ENCODE peak calls at places on chromosomes 5 and 9, in five cellular contexts. One of them, this sample, is unnamed. For H3K4me1, the result is how much of the 10 kb centered on the place peaks cover.

GRCh38 chr9:84736076-84736475 is 66.5 kb downstream of the NTRK2 start:
- DNase-seq in neuronal stem cell: peak
- DNase-seq in neural progenitor cell: no peak
- DNase-seq in effector memory CD4-positive, alpha-beta T cell: no peak
- DNase-seq in tibial artery: no peak
- DNase-seq in this sample: no peak

GRCh38 chr5:96337048-96337781 is 95.8 kb downstream of the PCSK1 start:
- DNase-seq in neural progenitor cell: no peak
- DNase-seq in neuronal stem cell: no peak
- DNase-seq in effector memory CD4-positive, alpha-beta T cell: no peak
- DNase-seq in tibial artery: no peak
- DNase-seq in this sample: peak

GRCh38 chr5:115702025-115702424 is 76.2 kb upstream of the TMED7 start:
- DNase-seq in effector memory CD4-positive, alpha-beta T cell: no peak
- DNase-seq in tibial artery: no peak
- DNase-seq in neural progenitor cell: no peak
- DNase-seq in neuronal stem cell: no peak
- DNase-seq in this sample: no peak

GRCh38 chr5:40578501-40579451 is 100.9 kb upstream of the PTGER4 start:
- DNase-seq in neuronal stem cell: no peak
- DNase-seq in neural progenitor cell: no peak
- DNase-seq in effector memory CD4-positive, alpha-beta T cell: no peak
- DNase-seq in tibial artery: no peak
- DNase-seq in this sample: no peak

GRCh38 chr9:33133186-33133585 is 34.0 kb downstream of the B4GALT1 start:
- DNase-seq in effector memory CD4-positive, alpha-beta T cell: no peak
- DNase-seq in neural progenitor cell: no peak
- DNase-seq in tibial artery: peak
- DNase-seq in neuronal stem cell: no peak
- DNase-seq in this sample: no peak

GRCh38 chr9:136605966-136606365 is 56.8 kb upstream of the EGFL7 start:
- DNase-seq in neural progenitor cell: no peak
- DNase-seq in tibial artery: peak
- DNase-seq in effector memory CD4-positive, alpha-beta T cell: no peak
- DNase-seq in neuronal stem cell: no peak
- DNase-seq in this sample: no peak

GRCh38 chr5:145246961-145247744 is 588.0 kb downstream of the PRELID2 start:
- DNase-seq in tibial artery: no peak
- DNase-seq in neuronal stem cell: no peak
- DNase-seq in neural progenitor cell: no peak
- DNase-seq in effector memory CD4-positive, alpha-beta T cell: no peak
- DNase-seq in this sample: no peak

GRCh38 chr5:71482132-71482531 is 26.7 kb downstream of the BDP1 start:
- DNase-seq in neuronal stem cell: no peak
- DNase-seq in effector memory CD4-positive, alpha-beta T cell: no peak
- DNase-seq in tibial artery: no peak
- DNase-seq in neural progenitor cell: no peak
- DNase-seq in this sample: no peak

GRCh38 chr5:77563475-77563874 is 71.4 kb upstream of the WDR41 start:
- DNase-seq in effector memory CD4-positive, alpha-beta T cell: no peak
- DNase-seq in neural progenitor cell: no peak
- DNase-seq in neuronal stem cell: no peak
- DNase-seq in tibial artery: no peak
- DNase-seq in this sample: no peak

GRCh38 chr5:113031557-113031956 is 55.0 kb downstream of the DCP2 start:
- DNase-seq in tibial artery: no peak
- DNase-seq in effector memory CD4-positive, alpha-beta T cell: no peak
- DNase-seq in neural progenitor cell: no peak
- DNase-seq in neuronal stem cell: no peak
- DNase-seq in this sample: no peak

GRCh38 chr9:130160862-130161470 is 11.2 kb upstream of the NCS1 start:
- DNase-seq in neuronal stem cell: no peak
- DNase-seq in effector memory CD4-positive, alpha-beta T cell: no peak
- DNase-seq in neural progenitor cell: no peak
- DNase-seq in tibial artery: no peak
- DNase-seq in this sample: no peak

GRCh38 chr5:102670224-102670836 is 84.8 kb upstream of the PAM start:
- DNase-seq in neuronal stem cell: no peak
- DNase-seq in effector memory CD4-positive, alpha-beta T cell: no peak
- DNase-seq in tibial artery: no peak
- DNase-seq in neural progenitor cell: peak
- DNase-seq in this sample: no peak

GRCh38 chr5:150490754-150491153 is 17.2 kb upstream of the NDST1 start:
- DNase-seq in neuronal stem cell: no peak
- DNase-seq in effector memory CD4-positive, alpha-beta T cell: no peak
- DNase-seq in neural progenitor cell: no peak
- DNase-seq in tibial artery: no peak
- DNase-seq in this sample: no peak

GRCh38 chr9:35464056-35465025 is 25.6 kb upstream of the RUSC2 start:
- DNase-seq in effector memory CD4-positive, alpha-beta T cell: no peak
- DNase-seq in neuronal stem cell: no peak
- DNase-seq in neural progenitor cell: no peak
- DNase-seq in tibial artery: no peak
- DNase-seq in this sample: no peak

GRCh38 chr5:68928617-68929302 is 165.1 kb upstream of the SLC30A5 start:
- DNase-seq in tibial artery: no peak
- DNase-seq in neuronal stem cell: no peak
- DNase-seq in neural progenitor cell: no peak
- DNase-seq in effector memory CD4-positive, alpha-beta T cell: no peak
- DNase-seq in this sample: no peak

GRCh38 chr9:129414377-129415021 is 206.4 kb downstream of the C9orf50 start:
- DNase-seq in tibial artery: no peak
- DNase-seq in neuronal stem cell: peak
- DNase-seq in effector memory CD4-positive, alpha-beta T cell: peak
- DNase-seq in neural progenitor cell: peak
- DNase-seq in this sample: no peak

GRCh38 chr9:80926611-80927010 is 762.7 kb downstream of the TLE1 start:
- DNase-seq in neuronal stem cell: no peak
- DNase-seq in effector memory CD4-positive, alpha-beta T cell: no peak
- DNase-seq in tibial artery: no peak
- DNase-seq in neural progenitor cell: no peak
- DNase-seq in this sample: no peak

GRCh38 chr5:4862500-4862899 is 277.6 kb upstream of the ADAMTS16 start:
- DNase-seq in neuronal stem cell: peak
- DNase-seq in tibial artery: no peak
- DNase-seq in effector memory CD4-positive, alpha-beta T cell: no peak
- DNase-seq in neural progenitor cell: peak
- DNase-seq in this sample: no peak

GRCh38 chr9:109639666-109640231 is 140.2 kb upstream of the PALM2AKAP2 start:
- DNase-seq in tibial artery: no peak
- DNase-seq in effector memory CD4-positive, alpha-beta T cell: no peak
- DNase-seq in neuronal stem cell: no peak
- DNase-seq in neural progenitor cell: peak
- DNase-seq in this sample: no peak

GRCh38 chr9:93114169-93114983 is 18.4 kb downstream of the CARD19 start:
- DNase-seq in tibial artery: peak
- DNase-seq in neural progenitor cell: no peak
- DNase-seq in neuronal stem cell: no peak
- DNase-seq in effector memory CD4-positive, alpha-beta T cell: no peak
- DNase-seq in this sample: peak

GRCh38 chr5:74342948-74343682 is 297.4 kb downstream of the ENC1 start:
- DNase-seq in tibial artery: no peak
- DNase-seq in effector memory CD4-positive, alpha-beta T cell: no peak
- DNase-seq in neuronal stem cell: no peak
- DNase-seq in neural progenitor cell: no peak
- DNase-seq in this sample: no peak

GRCh38 chr5:171957591-171958251 is 48.7 kb downstream of the FBXW11 start:
- DNase-seq in tibial artery: no peak
- DNase-seq in effector memory CD4-positive, alpha-beta T cell: no peak
- DNase-seq in neural progenitor cell: no peak
- DNase-seq in neuronal stem cell: no peak
- DNase-seq in this sample: peak

GRCh38 chr5:155136451-155136850 is 122.9 kb downstream of the KIF4B start:
- DNase-seq in tibial artery: no peak
- DNase-seq in neuronal stem cell: no peak
- DNase-seq in neural progenitor cell: no peak
- DNase-seq in effector memory CD4-positive, alpha-beta T cell: no peak
- DNase-seq in this sample: no peak

GRCh38 chr9:98248737-98249474 is 6.5 kb downstream of the TBC1D2 start:
- DNase-seq in neuronal stem cell: no peak
- DNase-seq in neural progenitor cell: no peak
- DNase-seq in effector memory CD4-positive, alpha-beta T cell: no peak
- DNase-seq in tibial artery: peak
- DNase-seq in this sample: no peak

GRCh38 chr5:149002053-149002452 is 60.8 kb downstream of the SH3TC2 start:
- DNase-seq in effector memory CD4-positive, alpha-beta T cell: no peak
- DNase-seq in neuronal stem cell: peak
- DNase-seq in tibial artery: no peak
- DNase-seq in neural progenitor cell: peak
- DNase-seq in this sample: no peak

GRCh38 chr9:130535818-130536521 is 43.4 kb upstream of the FUBP3 start:
- DNase-seq in tibial artery: no peak
- DNase-seq in neuronal stem cell: no peak
- DNase-seq in effector memory CD4-positive, alpha-beta T cell: no peak
- DNase-seq in neural progenitor cell: peak
- DNase-seq in this sample: no peak

GRCh38 chr9:68913054-68913453 is 100.9 kb downstream of the PRKACG start:
- DNase-seq in neuronal stem cell: no peak
- DNase-seq in effector memory CD4-positive, alpha-beta T cell: no peak
- DNase-seq in tibial artery: no peak
- DNase-seq in neural progenitor cell: no peak
- DNase-seq in this sample: no peak

GRCh38 chr9:109640232-109641078 is 139.5 kb upstream of the PALM2AKAP2 start:
- DNase-seq in neuronal stem cell: peak
- DNase-seq in effector memory CD4-positive, alpha-beta T cell: no peak
- DNase-seq in tibial artery: peak
- DNase-seq in neural progenitor cell: peak
- DNase-seq in this sample: no peak

GRCh38 chr5:127934791-127935256 is 148.7 kb upstream of the SLC12A2 start:
- DNase-seq in neural progenitor cell: peak
- DNase-seq in effector memory CD4-positive, alpha-beta T cell: no peak
- DNase-seq in tibial artery: no peak
- DNase-seq in neuronal stem cell: peak
- DNase-seq in this sample: no peak

GRCh38 chr5:92332039-92332438 is 948.9 kb upstream of the ARRDC3 start:
- DNase-seq in effector memory CD4-positive, alpha-beta T cell: no peak
- DNase-seq in neural progenitor cell: no peak
- DNase-seq in tibial artery: no peak
- DNase-seq in neuronal stem cell: no peak
- DNase-seq in this sample: no peak

GRCh38 chr9:128702445-128702948 is at the start of gene PKN3:
- DNase-seq in tibial artery: peak
- DNase-seq in neural progenitor cell: peak
- DNase-seq in effector memory CD4-positive, alpha-beta T cell: peak
- DNase-seq in neuronal stem cell: peak
- DNase-seq in this sample: peak

GRCh38 chr9:34256104-34256503 is 73.0 kb downstream of the KIF24 start:
- DNase-seq in neuronal stem cell: no peak
- DNase-seq in effector memory CD4-positive, alpha-beta T cell: no peak
- DNase-seq in neural progenitor cell: peak
- DNase-seq in tibial artery: no peak
- DNase-seq in this sample: no peak

GRCh38 chr5:66861402-66861801 is 265.2 kb downstream of the MAST4 start:
- DNase-seq in neuronal stem cell: no peak
- DNase-seq in neural progenitor cell: no peak
- DNase-seq in effector memory CD4-positive, alpha-beta T cell: no peak
- DNase-seq in tibial artery: no peak
- DNase-seq in this sample: no peak

GRCh38 chr5:116154931-116155330 is 70.1 kb downstream of the COMMD10 start:
- DNase-seq in tibial artery: no peak
- DNase-seq in effector memory CD4-positive, alpha-beta T cell: no peak
- DNase-seq in neural progenitor cell: no peak
- DNase-seq in neuronal stem cell: no peak
- DNase-seq in this sample: no peak

DNA sequence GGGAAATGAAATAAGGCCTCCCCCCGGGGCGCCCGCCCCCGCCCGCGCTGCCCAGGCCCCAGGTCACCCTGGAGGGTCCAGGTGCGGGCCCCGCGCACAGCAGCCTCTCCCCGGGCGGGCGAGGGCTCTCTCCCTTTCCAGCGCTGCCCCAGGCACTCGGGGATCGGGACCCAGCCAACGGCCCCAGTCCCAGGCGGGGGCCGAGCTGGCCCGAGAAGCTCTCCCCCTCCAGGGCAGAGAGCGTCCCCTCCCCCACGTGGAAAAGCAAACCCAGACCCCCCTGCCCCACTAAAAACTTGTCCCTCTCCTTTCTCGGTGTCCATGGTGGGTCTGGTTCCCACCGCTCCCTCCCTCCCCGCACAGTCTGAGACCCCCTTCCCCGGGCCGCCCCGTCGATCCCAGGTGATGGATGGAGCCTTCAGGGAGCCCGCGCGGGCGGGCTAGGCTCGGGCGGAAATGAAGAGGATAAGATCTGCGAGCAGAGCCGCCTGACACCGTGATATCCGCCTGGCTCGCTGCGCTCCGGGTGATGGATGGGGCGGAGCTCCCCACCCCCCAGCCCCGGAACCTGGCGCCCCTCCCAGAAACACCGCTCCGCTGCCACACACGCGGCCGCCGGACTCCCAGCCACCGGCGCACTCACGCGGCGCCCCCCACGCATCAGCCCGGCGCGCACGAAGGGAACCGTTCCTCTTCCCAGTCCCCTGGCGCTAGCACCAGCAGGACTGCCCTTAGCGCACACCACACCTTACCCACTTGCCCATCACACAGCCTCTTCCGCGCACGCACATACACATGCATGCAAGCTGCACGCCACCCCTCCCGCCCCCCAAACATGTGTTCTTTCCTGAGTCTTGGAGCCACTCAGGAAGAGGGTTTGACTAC is 81.7 kb upstream of the ZBTB43 start:
- DNase-seq in neuronal stem cell: no peak
- DNase-seq in tibial artery: no peak
- DNase-seq in neural progenitor cell: peak
- DNase-seq in effector memory CD4-positive, alpha-beta T cell: peak
- DNase-seq in this sample: no peak
- H3K27ac ChIP-seq in neuronal stem cell: no peak
- H3K27ac ChIP-seq in tibial artery: peak
- H3K27ac ChIP-seq in neural progenitor cell: no peak
- H3K27ac ChIP-seq in effector memory CD4-positive, alpha-beta T cell: peak
- H3K27ac ChIP-seq in this sample: peak

DNA sequence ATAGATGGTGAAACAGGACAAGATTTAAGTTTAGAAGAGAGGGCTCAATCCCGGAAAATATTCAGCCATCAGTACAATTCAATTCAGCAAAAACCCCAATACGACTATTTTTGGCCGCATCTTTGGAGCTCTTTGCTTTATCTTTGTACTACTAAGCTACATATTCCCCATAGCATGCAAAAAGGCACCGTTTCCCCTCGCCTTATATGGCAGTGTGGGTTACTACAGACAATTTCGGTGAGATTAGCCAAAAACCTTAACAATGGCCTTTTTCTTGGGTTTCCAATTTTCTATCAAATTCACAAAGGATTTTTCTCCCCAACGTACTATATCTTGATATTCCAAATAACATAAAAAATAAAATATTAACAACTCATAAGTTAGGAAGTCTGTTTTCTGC is 382.6 kb downstream of the BNC2 start:
- DNase-seq in neural progenitor cell: no peak
- DNase-seq in effector memory CD4-positive, alpha-beta T cell: no peak
- DNase-seq in neuronal stem cell: no peak
- DNase-seq in tibial artery: no peak
- DNase-seq in this sample: no peak
- H3K4me1 ChIP-seq in neural progenitor cell: half or more
- H3K4me1 ChIP-seq in effector memory CD4-positive, alpha-beta T cell: under half
- H3K4me1 ChIP-seq in neuronal stem cell: under half
- H3K4me1 ChIP-seq in tibial artery: under half
- H3K4me1 ChIP-seq in this sample: under half

GRCh38 chr5:85340790-85341189 is 956.1 kb upstream of the EDIL3 start:
- DNase-seq in tibial artery: no peak
- DNase-seq in neuronal stem cell: no peak
- DNase-seq in effector memory CD4-positive, alpha-beta T cell: no peak
- DNase-seq in neural progenitor cell: no peak
- DNase-seq in this sample: no peak
- H3K27ac ChIP-seq in tibial artery: no peak
- H3K27ac ChIP-seq in neuronal stem cell: no peak
- H3K27ac ChIP-seq in effector memory CD4-positive, alpha-beta T cell: no peak
- H3K27ac ChIP-seq in neural progenitor cell: no peak
- H3K27ac ChIP-seq in this sample: no peak

GRCh38 chr5:143119881-143120341 is 283.6 kb downstream of the NR3C1 start:
- DNase-seq in effector memory CD4-positive, alpha-beta T cell: no peak
- DNase-seq in neural progenitor cell: no peak
- DNase-seq in neuronal stem cell: no peak
- DNase-seq in tibial artery: no peak
- DNase-seq in this sample: no peak
- H3K4me1 ChIP-seq in effector memory CD4-positive, alpha-beta T cell: under half
- H3K4me1 ChIP-seq in neural progenitor cell: under half
- H3K4me1 ChIP-seq in neuronal stem cell: under half
- H3K4me1 ChIP-seq in tibial artery: under half
- H3K4me1 ChIP-seq in this sample: under half

This sample was measured in breast epithelium.